ENCODE peak calls at places on chromosomes 7 and 10, in six cellular contexts. N is heart left ventricle; C is stomach; R is endodermal cell; A is endothelial cell of umbilical vein; P is CD4-positive, alpha-beta memory T cell. U is an unnamed sample. For H3K9me3 and H3K4me1, the result is how much of the 10 kb centered on the place peaks cover.

GRCh38 chr10:132499367-132499685 is 38.3 kb upstream of the INPP5A start:
- DNase-seq in C (no peak), N (no peak), P (no peak), R (no peak), A (no peak), U (no peak)

GRCh38 chr7:29563590-29564454 is at the start of gene PRR15:
- DNase-seq in A (peak), N (peak), P (no peak), C (peak), R (peak), U (no peak)

GRCh38 chr10:30294506-30295280 is 54.4 kb downstream of the MTPAP start:
- DNase-seq in P (no peak), N (no peak), R (no peak), A (no peak), C (no peak), U (no peak)

GRCh38 chr10:123236122-123236521 is 81.9 kb downstream of the BUB3 start:
- DNase-seq in A (no peak), N (no peak), P (no peak), C (no peak), R (peak), U (no peak)

GRCh38 chr7:29370531-29371314 is 176.1 kb downstream of the CHN2 start:
- DNase-seq in N (peak), C (peak), R (peak), P (no peak), A (no peak), U (no peak)

GRCh38 chr7:37352974-37353948 is 95.4 kb downstream of the ELMO1 start:
- DNase-seq in N (no peak), P (peak), R (peak), C (no peak), A (no peak), U (peak)

GRCh38 chr7:128136215-128136597 is 104.9 kb upstream of the LEP start:
- DNase-seq in A (no peak), N (no peak), C (no peak), P (peak), R (peak), U (no peak)

GRCh38 chr10:17115683-17116082 is 13.9 kb downstream of the CUBN start:
- DNase-seq in R (no peak), C (no peak), A (peak), P (no peak), N (no peak), U (no peak)

GRCh38 chr7:105267244-105267643 is 121.5 kb downstream of the SRPK2 start:
- DNase-seq in C (no peak), R (no peak), P (no peak), A (no peak), N (no peak), U (no peak)

GRCh38 chr7:106465704-106466468 is 181.1 kb upstream of the NAMPT start:
- DNase-seq in A (no peak), N (no peak), R (no peak), C (peak), P (no peak), U (no peak)

GRCh38 chr10:95360122-95360715 is 69.4 kb upstream of the PDLIM1 start:
- DNase-seq in C (no peak), A (peak), P (no peak), R (no peak), N (no peak), U (no peak)

GRCh38 chr7:112110651-112111050 is 95.5 kb downstream of the DOCK4 start:
- DNase-seq in N (no peak), C (no peak), P (no peak), R (no peak), A (no peak), U (no peak)

GRCh38 chr10:132389631-132390454 is 7.2 kb upstream of the PWWP2B start:
- DNase-seq in P (no peak), C (no peak), R (no peak), N (no peak), A (no peak), U (no peak)

GRCh38 chr10:3668276-3668960 is 116.6 kb downstream of the KLF6 start:
- DNase-seq in P (peak), A (no peak), C (peak), N (no peak), R (peak), U (peak)

GRCh38 chr7:39810710-39811109 is 139.3 kb upstream of the CDK13 start:
- DNase-seq in A (no peak), C (no peak), R (no peak), P (no peak), N (no peak), U (no peak)

GRCh38 chr10:102801978-102802377 is 35.2 kb downstream of the CYP17A1 start:
- DNase-seq in N (no peak), C (no peak), R (no peak), A (no peak), P (no peak), U (no peak)

GRCh38 chr7:153942036-153942435 is 110.2 kb upstream of the DPP6 start:
- DNase-seq in R (no peak), C (no peak), A (no peak), N (no peak), P (no peak), U (no peak)

GRCh38 chr7:50317221-50317678 is 12.7 kb downstream of the IKZF1 start:
- DNase-seq in A (no peak), C (no peak), P (peak), N (no peak), R (no peak), U (no peak)

GRCh38 chr10:92011560-92012214 is 88.1 kb downstream of the BTAF1 start:
- DNase-seq in N (no peak), A (peak), P (no peak), C (no peak), R (no peak), U (no peak)

GRCh38 chr10:69409968-69410367 is 6.8 kb downstream of the TACR2 start:
- DNase-seq in P (no peak), A (no peak), N (peak), C (no peak), R (no peak), U (no peak)

GRCh38 chr10:90321132-90321816 is 536.6 kb downstream of the HTR7 start:
- DNase-seq in C (no peak), P (no peak), R (no peak), A (no peak), N (no peak), U (no peak)

GRCh38 chr10:21364196-21365114 is 161.0 kb downstream of the SKIDA1 start:
- DNase-seq in R (peak), C (no peak), P (no peak), A (peak), N (peak), U (no peak)

GRCh38 chr10:19488592-19489280 is 327.5 kb upstream of the PLXDC2 start:
- DNase-seq in A (no peak), C (no peak), P (no peak), N (peak), R (peak), U (no peak)

GRCh38 chr10:107340345-107340744 is 175.8 kb upstream of the SORCS1 start:
- DNase-seq in N (no peak), P (no peak), R (no peak), C (no peak), A (no peak), U (no peak)
- H3K9me3 ChIP-seq in N (under half), P (under half), R (under half), C (under half), A (under half), U (under half)

GRCh38 chr10:78438094-78438906 is 404.6 kb downstream of the RPS24 start:
- DNase-seq in P (peak), N (no peak), R (peak), A (no peak), C (no peak), U (no peak)
- H3K4me1 ChIP-seq in P (under half), N (under half), R (under half), A (under half), C (under half), U (under half)

GRCh38 chr10:76695069-76695468 is 942.5 kb downstream of the KCNMA1 start:
- DNase-seq in C (no peak), R (no peak), N (no peak), A (no peak), P (no peak), U (no peak)
- H3K9me3 ChIP-seq in C (under half), R (under half), N (under half), A (under half), P (under half), U (under half)

GRCh38 chr10:122116331-122116730 is 127.4 kb downstream of the TACC2 start:
- DNase-seq in C (no peak), R (no peak), P (no peak), A (peak), N (no peak), U (no peak)
- H3K4me1 ChIP-seq in C (under half), R (under half), P (under half), A (under half), N (under half), U (under half)

GRCh38 chr7:158140538-158141220 is 446.9 kb downstream of the PTPRN2 start:
- DNase-seq in C (no peak), A (no peak), R (peak), N (no peak), P (no peak), U (no peak)

GRCh38 chr7:158141806-158142518 is 445.7 kb downstream of the PTPRN2 start:
- DNase-seq in R (no peak), C (no peak), N (no peak), P (no peak), A (no peak), U (no peak)

GRCh38 chr7:158139499-158139898 is 448.1 kb downstream of the PTPRN2 start:
- DNase-seq in N (no peak), R (no peak), C (no peak), A (no peak), P (no peak), U (no peak)

GRCh38 chr7:158142657-158143056 is 445.0 kb downstream of the PTPRN2 start:
- DNase-seq in C (no peak), R (no peak), A (no peak), N (no peak), P (no peak), U (no peak)

GRCh38 chr7:158141221-158141582 is 446.4 kb downstream of the PTPRN2 start:
- DNase-seq in R (no peak), N (no peak), P (no peak), A (no peak), C (no peak), U (no peak)
- H3K9me3 ChIP-seq in R (half or more), N (under half), P (under half), A (under half), C (under half), U (under half)

GRCh38 chr10:96902117-96902516 is 70.0 kb downstream of the LCOR start:
- DNase-seq in R (no peak), A (no peak), P (no peak), C (no peak), N (no peak), U (no peak)
- H3K4me1 ChIP-seq in R (under half), A (under half), P (under half), C (under half), N (under half), U (under half)

DNA sequence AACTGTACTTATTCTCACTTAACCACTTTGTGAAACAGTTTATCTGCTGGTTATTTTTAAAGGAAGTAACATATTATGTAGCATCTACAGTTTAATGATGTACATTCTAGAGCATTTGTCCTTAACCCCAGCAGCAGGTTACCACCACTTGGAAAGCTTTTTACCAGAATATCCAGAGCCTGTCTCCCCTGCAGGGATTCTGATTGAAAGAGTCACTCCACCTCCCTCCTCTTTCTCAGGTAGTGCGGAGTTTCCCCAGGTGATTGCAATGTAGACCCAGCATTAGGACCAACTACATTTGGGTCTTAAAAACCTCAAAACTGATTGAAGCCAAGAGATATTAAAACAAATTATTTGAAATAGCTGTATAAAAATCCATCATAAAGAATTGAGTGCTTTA is 53.1 kb downstream of the NRG3 start:
- DNase-seq in A (no peak), N (no peak), C (no peak), R (no peak), P (no peak), U (no peak)
- H3K9me3 ChIP-seq in A (under half), N (under half), C (under half), R (under half), P (under half), U (under half)

GRCh38 chr7:151247611-151248176 is 800 bp downstream of the SMARCD3 start:
- DNase-seq in R (peak), N (peak), P (no peak), A (no peak), C (no peak), U (no peak)
- H3K4me1 ChIP-seq in R (under half), N (half or more), P (half or more), A (under half), C (half or more), U (under half)